ENCODE peak calls at places on chromosomes 3 and 15, in ten cellular contexts. U is neural progenitor cell, Q is lower lobe of right lung, G is PC-9, N is pancreas, I is MM.1S, T is ovary, H is Panc1, C is fibroblast of lung, J is IMR-90. K is an unnamed sample. For H3K4me1, the result is how much of the 10 kb centered on the place peaks cover.

GRCh38 chr3:10515884-10516495 is 10.6 kb upstream of the ATP2B2 start:
- DNase-seq in U (peak), G (no peak), C (no peak), T (no peak), N (no peak), Q (no peak), I (no peak), H (no peak), J (no peak), K (no peak)

GRCh38 chr3:46917257-46917656 is 39.7 kb downstream of the PTH1R start:
- DNase-seq in H (no peak), T (no peak), Q (no peak), U (no peak), I (no peak), N (no peak), G (no peak), J (no peak), C (no peak), K (no peak)

GRCh38 chr3:129415378-129415777 is 13.1 kb downstream of the EFCAB12 start:
- DNase-seq in T (no peak), G (peak), N (no peak), Q (no peak), J (no peak), I (no peak), H (no peak), U (no peak), C (no peak), K (no peak)

GRCh38 chr3:188946837-188947236 is 224.9 kb upstream of the TPRG1 start:
- DNase-seq in U (no peak), C (peak), J (no peak), Q (no peak), G (no peak), N (no peak), T (no peak), H (no peak), I (no peak), K (no peak)

GRCh38 chr3:170499562-170500156 is 81.0 kb downstream of the CLDN11 start:
- DNase-seq in Q (no peak), N (no peak), T (peak), U (peak), G (no peak), J (peak), I (peak), C (peak), H (no peak), K (no peak)

GRCh38 chr3:16570113-16570512 is 35.1 kb downstream of the DAZL start:
- DNase-seq in Q (no peak), J (no peak), T (no peak), U (no peak), G (no peak), I (no peak), N (no peak), H (no peak), C (no peak), K (no peak)

GRCh38 chr3:78734048-78734637 is 1033.7 kb downstream of the ROBO1 start:
- DNase-seq in H (no peak), J (peak), G (no peak), C (peak), U (no peak), N (no peak), T (no peak), I (no peak), Q (no peak), K (no peak)

GRCh38 chr3:183291511-183292031 is 38.5 kb downstream of the B3GNT5 start:
- DNase-seq in Q (no peak), C (peak), N (no peak), U (no peak), J (peak), H (no peak), T (no peak), G (peak), I (no peak), K (peak)

GRCh38 chr3:30662836-30663235 is 56.4 kb downstream of the TGFBR2 start:
- DNase-seq in C (no peak), H (no peak), I (no peak), U (no peak), N (no peak), Q (no peak), T (no peak), J (no peak), G (no peak), K (no peak)

GRCh38 chr15:59565299-59565698 is 46.3 kb upstream of the GCNT3 start:
- DNase-seq in C (no peak), I (no peak), U (no peak), J (no peak), H (no peak), N (no peak), T (no peak), G (no peak), Q (no peak), K (no peak)

GRCh38 chr3:186806173-186807055 is at the start of gene RFC4:
- DNase-seq in H (peak), G (peak), I (peak), N (peak), T (peak), Q (peak), J (peak), U (peak), C (peak), K (peak)

GRCh38 chr3:7917443-7918151 is 584.0 kb upstream of the LMCD1 start:
- DNase-seq in C (no peak), N (no peak), G (no peak), H (no peak), J (no peak), T (no peak), U (no peak), I (no peak), Q (no peak), K (no peak)

DNA sequence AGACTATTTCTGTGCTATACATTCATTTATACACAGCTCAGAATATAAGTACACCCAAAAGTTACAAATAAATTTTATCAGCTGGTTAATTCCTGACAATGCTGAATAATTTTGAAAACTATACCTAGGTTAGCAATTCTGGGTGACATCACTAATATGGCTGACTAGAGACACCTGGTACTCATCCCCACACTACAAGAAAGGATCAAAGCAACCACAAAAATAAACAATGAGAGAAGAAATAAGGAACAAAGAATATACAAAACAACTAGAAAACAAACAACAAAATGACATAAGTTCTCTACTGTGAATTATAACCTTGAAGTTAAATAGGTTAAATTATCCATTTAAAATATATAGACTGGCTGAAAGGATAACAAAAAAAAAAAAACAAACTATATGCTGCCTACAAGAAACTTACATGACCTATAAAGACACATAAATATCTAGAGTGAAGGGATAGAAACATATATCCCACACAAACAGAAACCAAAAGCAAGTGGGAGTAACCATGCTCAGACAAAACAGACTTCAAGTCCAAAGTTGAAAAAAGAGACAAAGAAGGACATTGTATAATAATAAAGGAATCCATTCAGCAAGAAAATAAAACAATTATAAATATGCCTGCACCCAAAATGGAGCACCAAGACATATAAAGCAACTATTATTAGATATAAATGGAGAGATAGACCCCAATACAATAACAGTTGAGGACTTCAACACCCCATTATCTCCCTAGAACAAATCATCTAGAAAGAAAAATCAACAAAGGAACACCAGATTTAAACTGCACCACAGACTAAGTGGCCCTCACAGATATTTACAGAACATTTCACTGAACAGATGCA is 57.8 kb downstream of the IMPG2 start:
- DNase-seq in Q (no peak), U (no peak), N (no peak), I (peak), J (no peak), H (no peak), T (no peak), G (no peak), C (no peak), K (no peak)
- H3K4me1 ChIP-seq in Q (under half), U (under half), N (under half), I (under half), J (under half), H (under half), T (under half), G (under half), C (under half), K (under half)

DNA sequence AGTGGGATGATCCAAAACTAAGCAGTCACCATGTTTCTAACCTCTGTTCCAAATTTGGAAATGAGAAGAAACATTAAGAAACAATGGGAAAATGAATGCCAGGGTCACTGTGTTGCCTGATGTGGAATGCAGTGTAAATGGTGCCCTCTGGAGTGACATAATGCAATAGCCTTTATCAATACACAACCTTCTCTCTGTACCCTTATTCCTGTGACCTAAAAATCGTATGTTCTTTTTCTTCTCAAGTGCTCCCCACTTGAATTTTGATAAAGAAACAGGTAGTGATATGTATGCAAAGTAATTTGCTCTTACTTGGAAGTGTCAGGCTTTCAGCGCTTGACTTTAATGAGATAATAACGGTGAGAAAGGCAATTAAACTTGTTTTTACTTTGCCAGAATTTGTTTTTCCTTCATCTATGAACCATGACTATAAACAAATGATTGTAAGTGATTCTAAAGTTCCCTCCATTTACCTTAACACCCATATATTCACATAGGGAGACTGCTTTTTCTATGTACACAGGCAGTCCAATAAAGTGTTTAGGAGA is 145.8 kb upstream of the THRB start:
- DNase-seq in H (no peak), Q (no peak), I (no peak), G (no peak), U (peak), J (no peak), N (no peak), T (no peak), C (peak), K (peak)
- TF ChIP-seq CTCF in H (peak), Q (peak), I (peak), G (peak), U (peak), J (peak), N (peak), T (no peak), C (peak), K (peak)

DNA sequence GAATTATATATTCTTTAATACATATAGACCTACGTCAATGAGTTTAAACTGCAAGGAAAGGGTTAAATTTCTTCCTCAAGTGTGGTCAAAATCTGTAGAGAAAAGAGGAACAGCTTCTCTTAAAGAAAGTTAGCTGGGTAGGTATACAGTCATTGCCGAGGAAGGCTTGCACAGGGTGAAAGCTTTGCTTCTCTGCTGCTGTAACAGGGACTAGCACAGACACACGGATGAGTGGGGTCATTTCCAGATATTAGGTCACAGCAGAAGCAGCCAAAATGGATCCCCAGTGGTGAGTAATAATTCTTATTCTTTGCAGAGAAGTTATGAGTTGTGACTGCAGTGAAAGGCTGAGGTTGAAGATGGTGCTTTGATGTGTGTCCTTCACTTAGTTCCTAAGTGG is at the start of gene CD86:
- DNase-seq in H (no peak), G (no peak), J (no peak), N (no peak), I (no peak), T (no peak), U (no peak), C (no peak), Q (no peak), K (no peak)
- H3K4me1 ChIP-seq in H (under half), G (under half), J (under half), N (under half), I (under half), T (under half), U (under half), C (under half), Q (under half), K (under half)

GRCh38 chr15:56428821-56429458 is 36.0 kb downstream of the MNS1 start:
- DNase-seq in T (no peak), N (no peak), J (peak), G (no peak), C (peak), U (peak), Q (no peak), H (peak), I (peak), K (peak)
- TF ChIP-seq CTCF in T (no peak), N (no peak), J (peak), G (peak), C (no peak), U (peak), Q (peak), H (peak), I (peak), K (peak)

GRCh38 chr15:25810631-25811077 is 52.5 kb downstream of the ATP10A start:
- DNase-seq in T (no peak), N (no peak), Q (no peak), I (peak), G (no peak), H (no peak), J (no peak), C (peak), U (peak), K (no peak)

GRCh38 chr15:25812073-25812472 is 51.1 kb downstream of the ATP10A start:
- DNase-seq in C (no peak), G (no peak), I (no peak), N (no peak), U (no peak), H (no peak), J (no peak), Q (no peak), T (no peak), K (no peak)

GRCh38 chr15:25811481-25811906 is 51.6 kb downstream of the ATP10A start:
- DNase-seq in Q (no peak), N (no peak), C (no peak), J (no peak), H (no peak), G (no peak), I (peak), T (no peak), U (no peak), K (no peak)

GRCh38 chr15:25812845-25813244 is 50.3 kb downstream of the ATP10A start:
- DNase-seq in T (no peak), G (no peak), H (no peak), I (no peak), C (no peak), Q (no peak), N (no peak), U (no peak), J (no peak), K (no peak)

GRCh38 chr15:25810154-25810553 is 53.0 kb downstream of the ATP10A start:
- DNase-seq in C (no peak), I (no peak), J (no peak), Q (no peak), H (no peak), N (no peak), U (no peak), G (no peak), T (no peak), K (no peak)
- H3K4me1 ChIP-seq in C (under half), I (under half), J (under half), Q (under half), H (under half), N (under half), U (under half), G (under half), T (under half), K (under half)

DNA sequence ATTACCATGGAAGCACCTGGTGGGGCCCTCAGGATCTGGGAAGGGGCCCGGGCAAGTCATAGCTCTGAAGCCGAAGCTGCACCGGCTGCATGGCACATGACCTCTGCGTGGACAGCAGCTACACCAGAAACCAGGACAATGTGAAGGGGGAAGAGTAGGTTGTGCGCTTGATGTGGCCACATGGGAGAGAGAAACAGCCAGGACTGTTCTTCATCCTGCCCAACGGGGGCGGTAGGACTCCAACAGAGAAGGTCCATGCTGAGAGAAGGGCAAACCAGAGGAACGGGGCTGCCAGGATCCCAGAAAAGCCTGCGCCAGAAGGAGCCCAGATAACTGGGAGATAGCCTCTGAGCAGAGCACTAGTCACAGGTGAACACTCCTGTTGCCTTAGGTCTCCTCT is 54.9 kb upstream of the PRR20G start:
- DNase-seq in H (no peak), C (no peak), N (no peak), T (no peak), I (no peak), J (no peak), Q (no peak), G (no peak), U (peak), K (no peak)
- TF ChIP-seq CTCF in H (peak), C (no peak), N (no peak), T (no peak), I (no peak), J (no peak), Q (no peak), G (no peak), U (peak), K (peak)

K was measured in foreskin keratinocyte.